ENCODE peak calls at places on chromosomes 12 and 14, in six cellular contexts. Y is Ammon's horn; C is thyroid gland; O is HEK293T; G is iris pigment epithelial cell; U is activated T-cell treated with anti-CD3 and anti-CD28 coated beads, Interleukin-2, amount 50 U/mL, for 4 hours. V is an unnamed sample.
A peak's percentile ranks its signal among the peaks of the same experiment; 100 is the strongest.

GRCh38 chr12:57008113-57008687 is 1.9 kb upstream of the ZBTB39 start:
- DNase-seq in G (peak; percentile 76), Y (peak; percentile 66), O (peak; percentile 65), U (no peak), C (no peak), V (no peak)

GRCh38 chr12:7154901-7155470 is 24.8 kb downstream of the CLSTN3 start:
- DNase-seq in G (no peak), O (no peak), Y (no peak), U (no peak), C (no peak), V (no peak)

GRCh38 chr12:88782357-88782756 is 202.1 kb upstream of the KITLG start:
- DNase-seq in O (no peak), Y (no peak), G (peak; percentile 41), U (no peak), C (no peak), V (no peak)

GRCh38 chr14:81450100-81450531 is 50.0 kb upstream of the STON2 start:
- DNase-seq in G (no peak), C (peak; percentile 88), Y (no peak), O (no peak), U (no peak), V (no peak)

GRCh38 chr12:108801736-108802665 is 55.4 kb downstream of the SSH1 start:
- DNase-seq in C (peak; percentile 42), U (no peak), O (no peak), G (peak; percentile 93), Y (no peak), V (no peak)

GRCh38 chr12:108643941-108644742 is 10.4 kb upstream of the SELPLG start:
- DNase-seq in G (no peak), O (no peak), Y (peak; percentile 73), U (no peak), C (peak; percentile 91), V (peak; percentile 43)

GRCh38 chr12:122946690-122947271 is 19.5 kb downstream of the ABCB9 start:
- DNase-seq in U (peak; percentile 62), O (peak; percentile 34), Y (no peak), C (peak; percentile 49), G (peak; percentile 99), V (peak; percentile 51)

GRCh38 chr12:83664650-83665049 is 977.9 kb downstream of the TMTC2 start:
- DNase-seq in G (no peak), C (no peak), Y (peak; percentile 5), U (no peak), O (peak; percentile 25), V (no peak)

V was measured in body of pancreas.